ENCODE peak calls at places on chromosomes 12 and 14, in six cellular contexts. Y is fibroblast of mammary gland; V is NCI-H524 treated with DMSO at 0.1 percent for 48 hours; J is glomerular endothelial cell; O is iPS DF 19.7; G is stimulated activated naive B cell treated with anti-CD40 and anti-IgM and Interleukin-4, amounts not matched to agents 10 μg/mL and 1 μg/mL and 100 μg/mL, for 72 hours. K is an unnamed sample.

GRCh38 chr12:4824415-4824814 is 85.3 kb upstream of the KCNA1 start:
- DNase-seq in J (no peak), V (no peak), Y (peak; percentile 93), G (no peak), O (no peak), K (no peak)

GRCh38 chr12:24222968-24223367 is 273.5 kb upstream of the SOX5 start:
- DNase-seq in O (no peak), J (no peak), G (no peak), V (no peak), Y (peak; percentile 82), K (no peak)

GRCh38 chr12:52327830-52328500 is 6.8 kb upstream of the KRT83 start:
- DNase-seq in V (no peak), G (no peak), J (no peak), O (no peak), Y (no peak), K (no peak)

GRCh38 chr14:85537526-85537925 is 7.6 kb downstream of the FLRT2 start:
- DNase-seq in O (no peak), G (no peak), J (no peak), V (no peak), Y (no peak), K (no peak)

GRCh38 chr12:21989819-21990412 is 48.7 kb upstream of the ABCC9 start:
- DNase-seq in G (no peak), O (no peak), Y (peak; percentile 62), V (no peak), J (no peak), K (no peak)

GRCh38 chr12:12718382-12718761 is 1.2 kb downstream of the CDKN1B start:
- DNase-seq in G (no peak), V (no peak), O (no peak), J (no peak), Y (no peak), K (no peak)

GRCh38 chr12:6364037-6364360 is 11.4 kb downstream of the SCNN1A start:
- DNase-seq in Y (no peak), G (no peak), J (no peak), V (no peak), O (no peak), K (no peak)

GRCh38 chr12:94793191-94793595 is 142.8 kb upstream of the TMCC3 start:
- DNase-seq in O (no peak), J (no peak), Y (no peak), V (no peak), G (no peak), K (no peak)

GRCh38 chr12:110345176-110345651 is 58.3 kb downstream of the ANAPC7 start:
- DNase-seq in O (no peak), J (no peak), Y (no peak), G (no peak), V (no peak), K (no peak)

GRCh38 chr12:12922191-12922616 is 29.8 kb downstream of the GPRC5D start:
- DNase-seq in J (no peak), O (no peak), G (no peak), V (no peak), Y (peak; percentile 100), K (no peak)

GRCh38 chr12:122527478-122527944 is 462 bp downstream of the KNTC1 start:
- DNase-seq in V (no peak), G (no peak), J (no peak), Y (peak; percentile 40), O (no peak), K (peak; percentile 60)

K was measured in germinal center.